ENCODE peak calls at places on chromosome 4, in four cellular contexts. One of them, this sample, is unnamed.

GRCh38 chr4:153099391-153100140 is 104.7 kb upstream of the TRIM2 start:
- DNase-seq in activated T-cell treated with anti-CD3 and anti-CD28 coated beads, Interleukin-2, amount 50 U/mL, for 24 hours: no peak
- DNase-seq in bronchial epithelial cell: no peak
- DNase-seq in activated T-helper 1 cell treated with anti-CD3 and anti-CD28 coated beads, Interleukin-2, amount 50 U/mL, for 16 hours: no peak
- DNase-seq in this sample: no peak

GRCh38 chr4:1491630-1492457 is 85.6 kb upstream of the NKX1-1 start:
- DNase-seq in activated T-cell treated with anti-CD3 and anti-CD28 coated beads, Interleukin-2, amount 50 U/mL, for 24 hours: peak; percentile 11
- DNase-seq in bronchial epithelial cell: no peak
- DNase-seq in activated T-helper 1 cell treated with anti-CD3 and anti-CD28 coated beads, Interleukin-2, amount 50 U/mL, for 16 hours: no peak
- DNase-seq in this sample: no peak

GRCh38 chr4:150739591-150739990 is 157.6 kb downstream of the MAB21L2 start:
- DNase-seq in activated T-cell treated with anti-CD3 and anti-CD28 coated beads, Interleukin-2, amount 50 U/mL, for 24 hours: no peak
- DNase-seq in bronchial epithelial cell: no peak
- DNase-seq in activated T-helper 1 cell treated with anti-CD3 and anti-CD28 coated beads, Interleukin-2, amount 50 U/mL, for 16 hours: no peak
- DNase-seq in this sample: no peak

GRCh38 chr4:108466936-108467902 is 153.2 kb upstream of the RPL34 start:
- DNase-seq in activated T-cell treated with anti-CD3 and anti-CD28 coated beads, Interleukin-2, amount 50 U/mL, for 24 hours: no peak
- DNase-seq in bronchial epithelial cell: peak; percentile 88
- DNase-seq in activated T-helper 1 cell treated with anti-CD3 and anti-CD28 coated beads, Interleukin-2, amount 50 U/mL, for 16 hours: no peak
- DNase-seq in this sample: no peak

GRCh38 chr4:54902261-54902660 is 223.1 kb downstream of the KDR start:
- DNase-seq in activated T-cell treated with anti-CD3 and anti-CD28 coated beads, Interleukin-2, amount 50 U/mL, for 24 hours: no peak
- DNase-seq in bronchial epithelial cell: peak; percentile 69
- DNase-seq in activated T-helper 1 cell treated with anti-CD3 and anti-CD28 coated beads, Interleukin-2, amount 50 U/mL, for 16 hours: no peak
- DNase-seq in this sample: no peak

GRCh38 chr4:184746532-184746870 is 12.6 kb upstream of the CENPU start:
- DNase-seq in activated T-cell treated with anti-CD3 and anti-CD28 coated beads, Interleukin-2, amount 50 U/mL, for 24 hours: no peak
- DNase-seq in bronchial epithelial cell: peak; percentile 84
- DNase-seq in activated T-helper 1 cell treated with anti-CD3 and anti-CD28 coated beads, Interleukin-2, amount 50 U/mL, for 16 hours: no peak
- DNase-seq in this sample: no peak

GRCh38 chr4:20254517-20255250 is 3.0 kb downstream of the SLIT2 start:
- DNase-seq in activated T-cell treated with anti-CD3 and anti-CD28 coated beads, Interleukin-2, amount 50 U/mL, for 24 hours: no peak
- DNase-seq in bronchial epithelial cell: no peak
- DNase-seq in activated T-helper 1 cell treated with anti-CD3 and anti-CD28 coated beads, Interleukin-2, amount 50 U/mL, for 16 hours: no peak
- DNase-seq in this sample: no peak

GRCh38 chr4:31458813-31459212 is 738.6 kb downstream of the PCDH7 start:
- DNase-seq in activated T-cell treated with anti-CD3 and anti-CD28 coated beads, Interleukin-2, amount 50 U/mL, for 24 hours: no peak
- DNase-seq in bronchial epithelial cell: no peak
- DNase-seq in activated T-helper 1 cell treated with anti-CD3 and anti-CD28 coated beads, Interleukin-2, amount 50 U/mL, for 16 hours: no peak
- DNase-seq in this sample: no peak

GRCh38 chr4:80989921-80990544 is 40.5 kb upstream of the BMP3 start:
- DNase-seq in activated T-cell treated with anti-CD3 and anti-CD28 coated beads, Interleukin-2, amount 50 U/mL, for 24 hours: no peak
- DNase-seq in bronchial epithelial cell: peak; percentile 65
- DNase-seq in activated T-helper 1 cell treated with anti-CD3 and anti-CD28 coated beads, Interleukin-2, amount 50 U/mL, for 16 hours: no peak
- DNase-seq in this sample: no peak

GRCh38 chr4:151204925-151205524 is 71.9 kb upstream of the PRSS48 start:
- DNase-seq in activated T-cell treated with anti-CD3 and anti-CD28 coated beads, Interleukin-2, amount 50 U/mL, for 24 hours: no peak
- DNase-seq in bronchial epithelial cell: no peak
- DNase-seq in activated T-helper 1 cell treated with anti-CD3 and anti-CD28 coated beads, Interleukin-2, amount 50 U/mL, for 16 hours: no peak
- DNase-seq in this sample: no peak

GRCh38 chr4:31334086-31334910 is 614.1 kb downstream of the PCDH7 start:
- DNase-seq in activated T-cell treated with anti-CD3 and anti-CD28 coated beads, Interleukin-2, amount 50 U/mL, for 24 hours: no peak
- DNase-seq in bronchial epithelial cell: no peak
- DNase-seq in activated T-helper 1 cell treated with anti-CD3 and anti-CD28 coated beads, Interleukin-2, amount 50 U/mL, for 16 hours: no peak
- DNase-seq in this sample: no peak

GRCh38 chr4:152896819-152897218 is 39.3 kb upstream of the FHDC1 start:
- DNase-seq in activated T-cell treated with anti-CD3 and anti-CD28 coated beads, Interleukin-2, amount 50 U/mL, for 24 hours: no peak
- DNase-seq in bronchial epithelial cell: no peak
- DNase-seq in activated T-helper 1 cell treated with anti-CD3 and anti-CD28 coated beads, Interleukin-2, amount 50 U/mL, for 16 hours: no peak
- DNase-seq in this sample: no peak

GRCh38 chr4:87872043-87872442 is 39.3 kb downstream of the MEPE start:
- DNase-seq in activated T-cell treated with anti-CD3 and anti-CD28 coated beads, Interleukin-2, amount 50 U/mL, for 24 hours: no peak
- DNase-seq in bronchial epithelial cell: no peak
- DNase-seq in activated T-helper 1 cell treated with anti-CD3 and anti-CD28 coated beads, Interleukin-2, amount 50 U/mL, for 16 hours: no peak
- DNase-seq in this sample: no peak

GRCh38 chr4:173524218-173525117 is 5.6 kb downstream of the HAND2 start:
- DNase-seq in activated T-cell treated with anti-CD3 and anti-CD28 coated beads, Interleukin-2, amount 50 U/mL, for 24 hours: no peak
- DNase-seq in bronchial epithelial cell: no peak
- DNase-seq in activated T-helper 1 cell treated with anti-CD3 and anti-CD28 coated beads, Interleukin-2, amount 50 U/mL, for 16 hours: no peak
- DNase-seq in this sample: no peak

GRCh38 chr4:76943790-76944189 is 5.8 kb upstream of the SEPTIN11 start:
- DNase-seq in activated T-cell treated with anti-CD3 and anti-CD28 coated beads, Interleukin-2, amount 50 U/mL, for 24 hours: no peak
- DNase-seq in bronchial epithelial cell: no peak
- DNase-seq in activated T-helper 1 cell treated with anti-CD3 and anti-CD28 coated beads, Interleukin-2, amount 50 U/mL, for 16 hours: no peak
- DNase-seq in this sample: no peak

GRCh38 chr4:5940470-5941203 is 47.8 kb upstream of the CRMP1 start:
- DNase-seq in activated T-cell treated with anti-CD3 and anti-CD28 coated beads, Interleukin-2, amount 50 U/mL, for 24 hours: no peak
- DNase-seq in bronchial epithelial cell: peak; percentile 3
- DNase-seq in activated T-helper 1 cell treated with anti-CD3 and anti-CD28 coated beads, Interleukin-2, amount 50 U/mL, for 16 hours: no peak
- DNase-seq in this sample: no peak

GRCh38 chr4:141132689-141133145 is 552 bp downstream of the RNF150 start:
- DNase-seq in activated T-cell treated with anti-CD3 and anti-CD28 coated beads, Interleukin-2, amount 50 U/mL, for 24 hours: no peak
- DNase-seq in bronchial epithelial cell: no peak
- DNase-seq in activated T-helper 1 cell treated with anti-CD3 and anti-CD28 coated beads, Interleukin-2, amount 50 U/mL, for 16 hours: no peak
- DNase-seq in this sample: no peak

GRCh38 chr4:128810331-128810870 is 901 bp downstream of the JADE1 start:
- DNase-seq in activated T-cell treated with anti-CD3 and anti-CD28 coated beads, Interleukin-2, amount 50 U/mL, for 24 hours: peak; percentile 61
- DNase-seq in bronchial epithelial cell: peak; percentile 45
- DNase-seq in activated T-helper 1 cell treated with anti-CD3 and anti-CD28 coated beads, Interleukin-2, amount 50 U/mL, for 16 hours: no peak
- DNase-seq in this sample: no peak

GRCh38 chr4:125739760-125740159 is 425.0 kb downstream of the FAT4 start:
- DNase-seq in activated T-cell treated with anti-CD3 and anti-CD28 coated beads, Interleukin-2, amount 50 U/mL, for 24 hours: no peak
- DNase-seq in bronchial epithelial cell: no peak
- DNase-seq in activated T-helper 1 cell treated with anti-CD3 and anti-CD28 coated beads, Interleukin-2, amount 50 U/mL, for 16 hours: no peak
- DNase-seq in this sample: no peak

GRCh38 chr4:53205970-53206369 is 159.9 kb downstream of the SCFD2 start:
- DNase-seq in activated T-cell treated with anti-CD3 and anti-CD28 coated beads, Interleukin-2, amount 50 U/mL, for 24 hours: no peak
- DNase-seq in bronchial epithelial cell: no peak
- DNase-seq in activated T-helper 1 cell treated with anti-CD3 and anti-CD28 coated beads, Interleukin-2, amount 50 U/mL, for 16 hours: no peak
- DNase-seq in this sample: no peak

GRCh38 chr4:6200011-6200921 is at the start of gene JAKMIP1:
- DNase-seq in activated T-cell treated with anti-CD3 and anti-CD28 coated beads, Interleukin-2, amount 50 U/mL, for 24 hours: peak; percentile 91
- DNase-seq in bronchial epithelial cell: no peak
- DNase-seq in activated T-helper 1 cell treated with anti-CD3 and anti-CD28 coated beads, Interleukin-2, amount 50 U/mL, for 16 hours: peak; percentile 83
- DNase-seq in this sample: peak; percentile 75

GRCh38 chr4:125388653-125389052 is 73.9 kb downstream of the FAT4 start:
- DNase-seq in activated T-cell treated with anti-CD3 and anti-CD28 coated beads, Interleukin-2, amount 50 U/mL, for 24 hours: no peak
- DNase-seq in bronchial epithelial cell: peak; percentile 65
- DNase-seq in activated T-helper 1 cell treated with anti-CD3 and anti-CD28 coated beads, Interleukin-2, amount 50 U/mL, for 16 hours: no peak
- DNase-seq in this sample: no peak

GRCh38 chr4:2624782-2625548 is 88.5 kb downstream of the FAM193A start:
- DNase-seq in activated T-cell treated with anti-CD3 and anti-CD28 coated beads, Interleukin-2, amount 50 U/mL, for 24 hours: peak; percentile 11
- DNase-seq in bronchial epithelial cell: peak; percentile 74
- DNase-seq in activated T-helper 1 cell treated with anti-CD3 and anti-CD28 coated beads, Interleukin-2, amount 50 U/mL, for 16 hours: no peak
- DNase-seq in this sample: no peak

GRCh38 chr4:110296892-110297291 is 98.5 kb upstream of the ELOVL6 start:
- DNase-seq in activated T-cell treated with anti-CD3 and anti-CD28 coated beads, Interleukin-2, amount 50 U/mL, for 24 hours: no peak
- DNase-seq in bronchial epithelial cell: peak; percentile 65
- DNase-seq in activated T-helper 1 cell treated with anti-CD3 and anti-CD28 coated beads, Interleukin-2, amount 50 U/mL, for 16 hours: no peak
- DNase-seq in this sample: no peak

GRCh38 chr4:156672492-156672891 is 299.1 kb downstream of the PDGFC start:
- DNase-seq in activated T-cell treated with anti-CD3 and anti-CD28 coated beads, Interleukin-2, amount 50 U/mL, for 24 hours: no peak
- DNase-seq in bronchial epithelial cell: no peak
- DNase-seq in activated T-helper 1 cell treated with anti-CD3 and anti-CD28 coated beads, Interleukin-2, amount 50 U/mL, for 16 hours: no peak
- DNase-seq in this sample: no peak

GRCh38 chr4:3384391-3384770 is 57.4 kb upstream of the HGFAC start:
- DNase-seq in activated T-cell treated with anti-CD3 and anti-CD28 coated beads, Interleukin-2, amount 50 U/mL, for 24 hours: no peak
- DNase-seq in bronchial epithelial cell: peak; percentile 89
- DNase-seq in activated T-helper 1 cell treated with anti-CD3 and anti-CD28 coated beads, Interleukin-2, amount 50 U/mL, for 16 hours: no peak
- DNase-seq in this sample: no peak

This sample was measured in activated CD4-positive, CD25-positive, alpha-beta regulatory T cell treated with anti-CD3 and anti-CD28 coated beads, Interleukin-2, amount 50 U/mL, for 16 hours.